ENCODE peak calls at places on chromosome 22, in eight cellular contexts. B is fibroblast of lung, Z is H1, P is mammary epithelial cell, U is HCT116, X is SK-N-MC, M is MM.1S, K is neural progenitor cell. D is an unnamed sample.

GRCh38 chr22:49768961-49769690 is 58.5 kb downstream of the BRD1 start:
- DNase-seq in U (no peak), K (no peak), M (no peak), X (no peak), B (peak), P (no peak), Z (peak), D (no peak)

GRCh38 chr22:17164392-17165024 is 5.4 kb upstream of the HDHD5 start:
- DNase-seq in K (no peak), X (no peak), Z (no peak), B (no peak), U (peak), M (no peak), P (no peak), D (no peak)

GRCh38 chr22:50505776-50506610 is 1.5 kb downstream of the LMF2 start:
- DNase-seq in M (no peak), P (no peak), B (no peak), Z (no peak), K (no peak), U (no peak), X (no peak), D (no peak)

GRCh38 chr22:35177811-35178210 is 79.5 kb upstream of the HMGXB4 start:
- DNase-seq in M (no peak), B (no peak), P (no peak), U (no peak), X (no peak), K (peak), Z (no peak), D (no peak)

GRCh38 chr22:50342651-50343540 is at the start of gene PPP6R2:
- DNase-seq in X (no peak), P (peak), K (peak), B (peak), Z (peak), M (peak), U (no peak), D (no peak)

GRCh38 chr22:46063861-46064235 is 86.5 kb upstream of the PPARA start:
- DNase-seq in X (no peak), P (peak), U (no peak), M (no peak), B (no peak), Z (no peak), K (no peak), D (no peak)

GRCh38 chr22:29816539-29816938 is 21.5 kb downstream of the ASCC2 start:
- DNase-seq in K (no peak), Z (no peak), M (no peak), P (no peak), B (peak), X (no peak), U (no peak), D (no peak)

GRCh38 chr22:29206372-29207230 is 905 bp downstream of the EMID1 start:
- DNase-seq in K (peak), U (no peak), P (no peak), X (no peak), M (no peak), Z (no peak), B (no peak), D (no peak)

GRCh38 chr22:47333625-47334024 is 571.2 kb downstream of the TBC1D22A start:
- DNase-seq in X (no peak), P (peak), K (no peak), Z (no peak), M (peak), B (peak), U (peak), D (peak)

GRCh38 chr22:44520695-44521094 is 22.7 kb upstream of the RTL6 start:
- DNase-seq in P (no peak), Z (no peak), U (no peak), K (no peak), M (no peak), B (no peak), X (no peak), D (no peak)

GRCh38 chr22:45328822-45329535 is 19.2 kb downstream of the FAM118A start:
- DNase-seq in M (no peak), P (no peak), U (no peak), K (no peak), B (no peak), X (no peak), Z (no peak), D (no peak)

GRCh38 chr22:26905076-26905475 is 247.7 kb downstream of the MIAT start:
- DNase-seq in Z (no peak), M (no peak), K (no peak), P (no peak), U (no peak), X (no peak), B (no peak), D (no peak)

GRCh38 chr22:23825246-23825905 is 13.4 kb downstream of the DERL3 start:
- DNase-seq in X (no peak), K (no peak), M (no peak), B (no peak), Z (no peak), U (no peak), P (no peak), D (no peak)

GRCh38 chr22:31995046-31995445 is 48.0 kb upstream of the SLC5A1 start:
- DNase-seq in P (no peak), K (peak), Z (no peak), X (no peak), B (no peak), M (no peak), U (no peak), D (no peak)

GRCh38 chr22:44211946-44212930 is 31.5 kb downstream of the PARVG start:
- DNase-seq in K (no peak), P (no peak), B (peak), M (no peak), U (no peak), Z (peak), X (no peak), D (no peak)

GRCh38 chr22:33163815-33164214 is 105.6 kb upstream of the SYN3 start:
- DNase-seq in P (no peak), B (no peak), X (no peak), M (no peak), Z (no peak), U (no peak), K (no peak), D (no peak)

GRCh38 chr22:45451988-45452387 is 38.5 kb downstream of the RIBC2 start:
- DNase-seq in K (no peak), B (no peak), M (no peak), X (no peak), P (no peak), U (no peak), Z (no peak), D (no peak)

GRCh38 chr22:18156878-18157713 is 7.1 kb downstream of the USP18 start:
- DNase-seq in U (peak), Z (peak), K (peak), M (peak), P (peak), X (no peak), B (peak), D (peak)

GRCh38 chr22:30221121-30221992 is 25.2 kb downstream of the LIF start:
- DNase-seq in X (no peak), B (no peak), P (no peak), U (no peak), K (no peak), M (peak), Z (no peak), D (no peak)

GRCh38 chr22:29224859-29225410 is 19.2 kb downstream of the EMID1 start:
- DNase-seq in M (no peak), U (no peak), Z (no peak), K (no peak), P (no peak), B (no peak), X (no peak), D (no peak)

GRCh38 chr22:29254283-29254653 is 13.5 kb downstream of the RHBDD3 start:
- DNase-seq in P (no peak), K (no peak), B (no peak), M (no peak), U (no peak), X (no peak), Z (no peak), D (no peak)

GRCh38 chr22:50656122-50657070 is 16.2 kb upstream of the SHANK3 start:
- DNase-seq in X (no peak), B (peak), Z (no peak), U (no peak), M (no peak), P (no peak), K (no peak), D (no peak)

GRCh38 chr22:31361743-31362142 is 15.6 kb upstream of the PATZ1 start:
- DNase-seq in P (no peak), B (no peak), M (no peak), U (no peak), Z (no peak), X (no peak), K (no peak), D (no peak)

GRCh38 chr22:26617251-26618199 is at the start of gene CRYBB1:
- DNase-seq in K (peak), U (no peak), X (no peak), Z (peak), B (peak), P (no peak), M (peak), D (no peak)

GRCh38 chr22:31350410-31350863 is 4.3 kb upstream of the PATZ1 start:
- DNase-seq in M (peak), K (peak), B (peak), U (no peak), P (no peak), Z (no peak), X (no peak), D (no peak)

GRCh38 chr22:27212617-27213177 is 555.3 kb downstream of the MIAT start:
- DNase-seq in U (no peak), P (no peak), M (no peak), X (peak), Z (no peak), B (peak), K (peak), D (no peak)

GRCh38 chr22:29003975-29004646 is 57.5 kb downstream of the C22orf31 start:
- DNase-seq in X (no peak), B (no peak), P (peak), Z (peak), U (no peak), M (no peak), K (peak), D (no peak)

GRCh38 chr22:35802885-35803284 is 85.2 kb downstream of the APOL5 start:
- DNase-seq in Z (no peak), B (no peak), K (no peak), M (no peak), P (no peak), U (no peak), X (no peak), D (no peak)

GRCh38 chr22:49666146-49666809 is 161.4 kb downstream of the BRD1 start:
- DNase-seq in B (no peak), Z (peak), P (no peak), K (no peak), M (no peak), U (no peak), X (no peak), D (no peak)

GRCh38 chr22:31870890-31871289 is 73.4 kb upstream of the YWHAH start:
- DNase-seq in M (no peak), U (no peak), X (no peak), Z (no peak), K (no peak), B (peak), P (peak), D (peak)

GRCh38 chr22:41526802-41527799 is 17.2 kb downstream of the POLR3H start:
- DNase-seq in Z (peak), B (peak), X (no peak), U (no peak), K (peak), M (peak), P (no peak), D (no peak)

GRCh38 chr22:46534177-46534776 is 3.1 kb downstream of the CELSR1 start:
- DNase-seq in K (no peak), X (no peak), P (no peak), B (no peak), M (no peak), Z (no peak), U (no peak), D (no peak)

GRCh38 chr22:49620666-49621065 is 207.0 kb downstream of the BRD1 start:
- DNase-seq in Z (no peak), X (no peak), B (no peak), U (no peak), P (no peak), K (no peak), M (no peak), D (no peak)

GRCh38 chr22:19638282-19639015 is 75.9 kb upstream of the SEPTIN5 start:
- DNase-seq in B (no peak), M (no peak), X (no peak), K (no peak), Z (no peak), P (no peak), U (no peak), D (no peak)

GRCh38 chr22:41532908-41533825 is 11.1 kb downstream of the POLR3H start:
- DNase-seq in B (peak), X (no peak), P (no peak), M (peak), Z (peak), K (peak), U (no peak), D (no peak)

GRCh38 chr22:35889071-35889470 is 139.6 kb downstream of the RBFOX2 start:
- DNase-seq in M (no peak), X (no peak), P (no peak), U (no peak), K (no peak), B (no peak), Z (no peak), D (no peak)

GRCh38 chr22:17773606-17774205 is 563 bp downstream of the BID start:
- DNase-seq in B (no peak), X (no peak), K (peak), P (peak), Z (peak), U (no peak), M (peak), D (no peak)

GRCh38 chr22:25086902-25087282 is 112.8 kb upstream of the CRYBB3 start:
- DNase-seq in K (no peak), M (no peak), P (no peak), X (no peak), Z (no peak), B (no peak), U (no peak), D (no peak)

GRCh38 chr22:25092119-25092518 is 107.5 kb upstream of the CRYBB3 start:
- DNase-seq in M (no peak), P (no peak), B (no peak), X (no peak), Z (no peak), U (no peak), K (no peak), D (no peak)

GRCh38 chr22:25091449-25091848 is 108.2 kb upstream of the CRYBB3 start:
- DNase-seq in M (no peak), Z (no peak), U (no peak), X (no peak), B (no peak), P (no peak), K (no peak), D (no peak)

GRCh38 chr22:25085930-25086901 is 113.4 kb upstream of the CRYBB3 start:
- DNase-seq in Z (no peak), M (peak), B (no peak), X (no peak), P (peak), U (no peak), K (no peak), D (no peak)

GRCh38 chr22:25090225-25090651 is 109.4 kb upstream of the CRYBB3 start:
- DNase-seq in X (no peak), U (no peak), B (no peak), P (no peak), K (no peak), M (no peak), Z (no peak), D (no peak)
- H3K9ac ChIP-seq in X (no peak), U (no peak), B (no peak), P (no peak), K (no peak), M (no peak), Z (no peak), D (no peak)

GRCh38 chr22:40256501-40256900 is 78.8 kb downstream of the TNRC6B start:
- DNase-seq in K (no peak), B (peak), U (no peak), Z (no peak), X (no peak), M (no peak), P (no peak), D (no peak)

GRCh38 chr22:40258463-40259046 is 80.8 kb downstream of the TNRC6B start:
- DNase-seq in P (peak), Z (no peak), B (peak), M (no peak), U (peak), K (no peak), X (no peak), D (peak)

GRCh38 chr22:40261783-40262182 is 84.1 kb downstream of the TNRC6B start:
- DNase-seq in Z (no peak), M (no peak), X (no peak), P (no peak), K (no peak), B (no peak), U (no peak), D (no peak)

GRCh38 chr22:40263191-40263590 is 83.1 kb upstream of the ADSL start:
- DNase-seq in X (no peak), Z (no peak), M (no peak), B (no peak), P (no peak), U (no peak), K (no peak), D (no peak)

DNA sequence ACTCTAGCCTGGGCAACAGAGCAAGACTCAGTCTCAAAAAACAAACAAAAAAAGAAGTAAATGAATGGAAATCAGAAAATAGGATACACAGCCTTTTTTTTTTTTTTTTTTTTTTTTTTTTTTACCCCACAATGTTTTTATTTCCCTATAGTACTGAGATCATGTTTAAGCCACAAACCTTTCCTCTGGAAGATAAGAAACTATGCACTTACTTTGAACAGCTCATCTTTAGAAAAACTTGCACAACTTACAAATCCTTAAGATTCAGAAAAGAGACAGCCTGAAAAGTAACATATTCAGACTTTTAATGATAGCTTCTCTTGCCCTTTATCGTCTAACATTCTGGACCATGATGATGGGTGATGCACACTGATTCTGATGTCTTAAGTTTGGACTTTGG is 80.3 kb downstream of the TNRC6B start:
- DNase-seq in X (no peak), M (no peak), K (no peak), Z (no peak), B (peak), P (no peak), U (no peak), D (no peak)
- H3K27ac ChIP-seq in X (no peak), M (no peak), K (no peak), Z (no peak), B (no peak), P (peak), U (peak), D (peak)

GRCh38 chr22:42642801-42643631 is 2.6 kb upstream of the ATP5MGL start:
- DNase-seq in M (no peak), P (no peak), K (peak), X (no peak), U (no peak), Z (no peak), B (no peak), D (no peak)

GRCh38 chr22:42636506-42636905 is 3.9 kb downstream of the ATP5MGL start:
- DNase-seq in B (no peak), X (no peak), U (no peak), Z (no peak), M (no peak), K (no peak), P (no peak), D (no peak)

GRCh38 chr22:42637555-42637954 is 2.8 kb downstream of the ATP5MGL start:
- DNase-seq in X (no peak), Z (no peak), U (no peak), P (no peak), M (no peak), B (no peak), K (no peak), D (no peak)

GRCh38 chr22:42641801-42642413 is 1.5 kb upstream of the ATP5MGL start:
- DNase-seq in K (no peak), Z (no peak), U (no peak), B (peak), P (no peak), X (no peak), M (no peak), D (no peak)

DNA sequence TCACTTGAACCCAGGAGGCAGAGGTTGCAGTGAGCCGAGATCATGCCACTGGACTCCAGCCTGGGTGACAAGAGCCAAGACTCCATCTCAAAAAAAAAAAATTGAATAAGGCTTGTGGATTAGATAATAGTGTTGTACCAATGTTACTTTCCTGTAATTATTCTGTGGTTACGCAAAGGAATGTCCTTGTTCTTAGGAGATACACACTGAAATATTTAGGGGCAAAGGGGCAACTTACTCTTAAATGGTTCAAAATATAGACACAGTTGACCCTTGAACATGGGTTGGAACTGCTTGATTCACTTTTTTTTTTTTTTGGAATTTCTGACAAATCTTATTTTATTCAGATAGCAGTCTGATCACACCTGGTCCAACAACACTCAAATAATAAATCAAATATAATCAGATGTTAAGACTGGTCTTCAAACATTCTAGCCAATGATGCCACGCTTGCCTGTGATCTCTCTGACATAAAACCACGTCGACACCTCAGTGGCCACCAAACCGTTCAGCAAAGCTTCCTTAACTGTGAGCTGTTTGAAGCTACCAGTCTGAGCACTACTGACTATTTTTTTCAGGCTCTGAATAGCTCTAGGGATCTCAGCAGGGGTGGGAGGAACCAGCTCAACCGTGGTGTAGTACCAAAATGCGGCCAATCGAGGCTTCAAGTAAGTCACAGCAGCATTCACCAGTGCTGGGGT is 710 bp downstream of the ATP5MGL start:
- DNase-seq in U (no peak), P (no peak), X (no peak), K (no peak), B (no peak), Z (no peak), M (no peak), D (no peak)
- TF ChIP-seq EZH2 in U (no peak), P (no peak), X (no peak), K (no peak), B (no peak), Z (no peak), M (no peak), D (no peak)

DNA sequence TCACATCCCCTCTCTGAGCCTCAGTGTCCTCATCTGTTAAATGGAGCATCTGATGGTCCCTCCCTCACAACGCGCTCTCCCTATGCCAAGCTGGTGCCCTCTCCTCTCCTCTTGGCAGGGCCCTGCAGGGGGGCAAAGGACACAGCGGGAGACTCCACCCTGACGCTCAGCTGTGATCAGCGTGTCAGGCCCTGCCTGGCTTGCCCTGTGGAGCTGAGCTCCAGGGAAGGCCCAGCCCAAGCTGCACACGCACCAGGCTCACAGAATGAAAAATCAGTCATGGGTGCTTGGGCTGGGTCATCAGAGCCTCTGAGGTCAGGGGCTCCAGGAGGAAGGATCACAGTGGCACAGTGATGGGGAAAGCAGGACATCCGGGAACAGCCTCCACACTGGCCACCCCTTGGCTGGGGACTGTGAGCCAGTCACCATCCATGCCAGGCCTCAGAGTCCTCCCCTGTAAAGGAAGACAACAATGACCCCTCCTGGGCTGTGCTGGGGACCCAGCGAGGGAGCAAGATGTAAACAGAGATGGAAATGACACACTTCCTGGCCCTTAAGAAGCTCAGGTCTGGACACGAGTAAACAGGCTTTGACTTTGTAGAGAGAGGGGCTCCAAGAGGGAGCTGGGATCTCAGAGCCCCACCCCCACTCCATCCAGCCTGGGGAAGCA is 36.6 kb downstream of the RPL3 start:
- DNase-seq in Z (no peak), K (no peak), P (no peak), B (no peak), X (no peak), M (no peak), U (no peak), D (no peak)
- H3K9ac ChIP-seq in Z (no peak), K (no peak), P (no peak), B (no peak), X (no peak), M (no peak), U (no peak), D (peak)

GRCh38 chr22:48488611-48489456 is 1338.8 kb downstream of the BRD1 start:
- DNase-seq in U (no peak), B (no peak), M (peak), X (no peak), Z (peak), K (peak), P (no peak), D (no peak)
- H3K27ac ChIP-seq in U (no peak), B (no peak), M (no peak), X (no peak), Z (no peak), K (no peak), P (no peak), D (no peak)

D was measured in keratinocyte.